ENCODE peak calls at places on chromosomes 6 and 20, in five cellular contexts. G is mesenchymal stem cell, N is H9, Z is H1, C is neuronal stem cell. F is an unnamed sample.

GRCh38 chr6:45816674-45817297 is 198.9 kb downstream of the CLIC5 start:
- DNase-seq in G (peak), Z (no peak), N (no peak), C (no peak), F (peak)

GRCh38 chr20:25044660-25045342 is 13.1 kb downstream of the ACSS1 start:
- DNase-seq in G (no peak), C (no peak), Z (no peak), N (no peak), F (no peak)

GRCh38 chr6:156449569-156449968 is 327.6 kb upstream of the ARID1B start:
- DNase-seq in N (no peak), C (no peak), G (no peak), Z (no peak), F (no peak)

GRCh38 chr6:95544517-95545225 is 32.7 kb upstream of the MANEA start:
- DNase-seq in C (no peak), Z (no peak), G (no peak), N (no peak), F (no peak)

GRCh38 chr6:4313044-4313686 is 177.8 kb upstream of the ECI2 start:
- DNase-seq in N (peak), G (peak), Z (no peak), C (no peak), F (peak)

GRCh38 chr6:34657307-34657978 is 39.1 kb downstream of the ILRUN start:
- DNase-seq in N (no peak), Z (no peak), G (peak), C (no peak), F (peak)

GRCh38 chr20:20037960-20038359 is 14.3 kb downstream of the CRNKL1 start:
- DNase-seq in N (no peak), C (no peak), G (peak), Z (no peak), F (peak)

GRCh38 chr6:501891-502601 is 110.5 kb downstream of the IRF4 start:
- DNase-seq in C (no peak), N (no peak), Z (no peak), G (peak), F (no peak)

GRCh38 chr6:56953597-56954388 is 1.1 kb upstream of the BEND6 start:
- DNase-seq in Z (peak), C (peak), N (peak), G (peak), F (peak)

GRCh38 chr6:72286911-72287311 is 335.0 kb upstream of the KCNQ5 start:
- DNase-seq in Z (no peak), C (no peak), N (no peak), G (peak), F (no peak)

GRCh38 chr20:61753196-61753942 is 312.3 kb downstream of the TAF4 start:
- DNase-seq in G (peak), N (no peak), Z (no peak), C (no peak), F (peak)

GRCh38 chr6:31614075-31614619 is 887 bp upstream of the AIF1 start:
- DNase-seq in N (no peak), C (no peak), Z (no peak), G (no peak), F (peak)

DNA sequence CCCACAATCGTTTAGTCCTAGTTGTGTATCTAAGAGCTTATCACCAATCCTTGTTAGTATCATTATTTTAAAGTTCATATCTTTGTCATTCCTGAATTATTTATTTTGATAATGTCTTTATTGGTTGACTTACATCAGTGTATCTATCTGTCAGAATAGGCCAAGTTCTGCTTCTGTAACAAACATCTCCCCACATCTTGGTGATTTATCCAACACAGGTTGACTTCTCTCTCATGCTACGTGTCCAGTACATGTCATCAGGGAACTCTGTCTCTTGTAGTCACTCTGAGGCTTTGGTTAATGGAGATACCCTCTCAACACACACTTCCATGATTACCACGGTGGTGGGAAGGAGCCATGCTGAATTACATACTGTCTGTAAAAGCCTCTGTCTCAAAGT is 38.4 kb downstream of the BANF2 start:
- DNase-seq in N (no peak), Z (no peak), C (no peak), G (no peak), F (no peak)
- H2BK12ac ChIP-seq in N (no peak), Z (no peak), C (no peak), G (no peak), F (no peak)

DNA sequence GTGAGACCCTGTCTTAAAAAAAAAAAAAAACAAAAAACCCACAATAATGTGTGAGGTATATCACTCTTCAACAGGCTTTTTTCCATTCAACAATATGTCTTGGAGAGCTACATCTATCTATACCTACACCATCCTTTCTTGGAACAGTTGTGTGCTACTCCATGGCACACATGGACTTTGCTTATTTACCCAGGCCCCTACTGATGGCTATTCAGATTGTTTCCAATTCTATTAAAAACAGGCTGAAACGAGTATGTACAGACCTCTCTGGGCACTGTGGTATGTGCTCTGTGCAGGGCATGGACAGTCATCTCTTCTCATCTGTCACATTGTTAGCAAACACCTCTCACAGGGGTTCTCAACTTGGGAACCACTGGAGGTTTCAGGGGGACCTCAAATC is 28.1 kb downstream of the MRPL14 start:
- DNase-seq in G (no peak), N (no peak), Z (no peak), C (no peak), F (no peak)
- H2BK12ac ChIP-seq in G (no peak), N (no peak), Z (no peak), C (no peak), F (no peak)

DNA sequence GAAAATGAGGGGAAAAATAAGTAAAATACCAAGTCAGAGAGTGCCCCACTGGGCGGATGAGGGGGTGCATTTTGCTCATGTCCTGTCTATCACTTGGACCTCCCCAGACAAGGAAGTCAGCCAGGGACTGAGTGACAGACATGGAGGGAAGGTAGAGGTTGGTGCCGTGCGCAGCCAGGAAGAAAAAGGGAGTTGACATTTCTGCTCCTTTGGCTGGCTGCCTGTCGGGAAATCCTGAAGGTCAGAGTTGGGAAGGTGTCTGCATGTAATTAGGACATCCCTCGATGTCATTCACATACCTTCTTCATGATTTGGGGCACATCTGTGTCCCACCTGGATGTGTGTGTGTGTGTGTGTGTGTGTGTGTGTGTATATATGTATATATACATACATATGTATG is 8.9 kb downstream of the GUCA1A start:
- DNase-seq in Z (no peak), G (no peak), C (no peak), N (no peak), F (no peak)
- H2BK12ac ChIP-seq in Z (no peak), G (no peak), C (no peak), N (no peak), F (no peak)

GRCh38 chr20:59745716-59746115 is 141.4 kb downstream of the PHACTR3 start:
- DNase-seq in N (no peak), Z (no peak), G (no peak), C (no peak), F (no peak)
- H2BK12ac ChIP-seq in N (no peak), Z (no peak), G (no peak), C (peak), F (no peak)

GRCh38 chr6:101513181-101513580 is 119.7 kb downstream of the GRIK2 start:
- DNase-seq in C (no peak), Z (no peak), N (no peak), G (no peak), F (no peak)
- H2BK12ac ChIP-seq in C (no peak), Z (no peak), N (no peak), G (no peak), F (no peak)

DNA sequence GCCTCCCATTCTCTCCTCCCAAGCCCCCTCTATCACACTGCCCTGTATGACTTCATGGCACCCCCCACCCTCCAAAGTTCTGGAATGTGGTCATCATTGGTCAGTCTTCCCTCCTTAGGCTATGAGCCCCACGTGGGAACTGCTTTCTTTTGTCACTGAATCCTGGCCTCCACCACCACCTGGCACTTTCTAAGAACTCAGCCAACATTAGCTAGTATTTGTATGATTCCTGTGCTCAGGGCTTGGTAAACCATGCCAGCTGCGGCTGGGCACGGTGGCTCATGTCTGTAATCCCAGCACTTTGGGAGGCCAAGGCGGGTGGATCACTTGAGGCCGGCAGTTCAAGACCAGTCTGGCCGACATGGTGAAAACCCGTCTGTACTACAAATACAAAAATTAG is 8.5 kb upstream of the E2F1 start:
- DNase-seq in C (no peak), N (no peak), G (no peak), Z (no peak), F (no peak)
- H2BK12ac ChIP-seq in C (no peak), N (no peak), G (no peak), Z (no peak), F (no peak)

DNA sequence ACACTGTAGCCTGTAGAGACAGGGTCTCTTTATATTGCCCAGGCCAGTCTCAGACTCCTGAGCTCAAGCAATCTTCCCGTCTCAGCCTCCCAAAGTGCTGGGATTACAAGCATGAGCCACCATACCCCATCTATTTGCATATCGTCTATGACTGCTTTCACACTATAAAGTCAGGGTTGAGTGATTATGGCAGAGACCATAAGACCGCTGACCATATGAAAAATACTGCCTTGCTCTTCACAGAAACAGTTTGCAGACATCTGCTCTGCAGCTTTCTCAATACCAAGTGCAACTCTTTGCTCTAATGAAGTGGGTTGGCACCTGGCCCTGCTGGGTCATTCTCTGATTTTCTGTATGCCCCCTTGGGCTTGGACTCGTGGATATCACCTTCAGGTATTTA is 79.5 kb upstream of the PAK5 start:
- DNase-seq in Z (no peak), G (no peak), N (no peak), C (no peak), F (no peak)
- H2BK12ac ChIP-seq in Z (no peak), G (no peak), N (no peak), C (no peak), F (no peak)

DNA sequence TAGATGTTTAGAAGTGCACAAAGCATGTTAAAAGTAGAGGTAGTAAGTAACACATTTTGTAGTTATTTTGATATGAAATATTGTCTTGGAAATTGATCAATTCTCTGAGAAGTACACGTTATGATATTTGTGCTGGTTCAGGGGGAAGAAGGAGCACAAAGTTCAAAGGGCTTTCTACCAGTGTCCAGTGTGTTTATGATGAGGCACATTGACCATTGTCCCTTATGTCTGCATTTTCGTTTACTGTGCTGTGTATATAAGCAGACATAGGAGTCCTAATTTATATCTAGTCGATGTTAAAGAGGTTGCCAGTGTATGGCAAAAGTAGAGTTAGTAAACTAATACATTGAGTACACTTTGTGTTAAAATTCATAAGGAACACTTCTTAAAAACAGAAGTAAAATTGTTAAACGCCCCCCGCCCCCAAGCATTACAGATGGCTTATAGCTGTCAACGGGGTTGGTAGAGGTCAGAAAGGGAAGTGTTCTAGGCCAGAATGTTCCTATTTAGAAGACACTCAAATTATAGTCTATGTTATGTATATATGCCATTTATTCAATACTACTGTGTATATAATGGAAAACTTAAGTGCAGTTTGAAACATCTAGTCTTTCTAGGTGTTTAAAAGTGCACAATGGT is 13.3 kb upstream of the HMGN4 start:
- DNase-seq in N (no peak), Z (no peak), C (no peak), G (no peak), F (no peak)
- H2BK12ac ChIP-seq in N (no peak), Z (no peak), C (no peak), G (no peak), F (no peak)

GRCh38 chr6:137120748-137121147 is 52.7 kb downstream of the IL22RA2 start:
- DNase-seq in N (no peak), G (no peak), C (no peak), Z (no peak), F (no peak)

GRCh38 chr6:137115653-137116052 is 57.8 kb downstream of the IL22RA2 start:
- DNase-seq in C (no peak), G (peak), N (no peak), Z (no peak), F (no peak)

GRCh38 chr6:137116807-137117206 is 56.6 kb downstream of the IL22RA2 start:
- DNase-seq in G (no peak), C (no peak), Z (no peak), N (no peak), F (peak)

GRCh38 chr6:137119196-137120104 is 54.0 kb downstream of the IL22RA2 start:
- DNase-seq in C (no peak), Z (no peak), N (no peak), G (no peak), F (peak)

DNA sequence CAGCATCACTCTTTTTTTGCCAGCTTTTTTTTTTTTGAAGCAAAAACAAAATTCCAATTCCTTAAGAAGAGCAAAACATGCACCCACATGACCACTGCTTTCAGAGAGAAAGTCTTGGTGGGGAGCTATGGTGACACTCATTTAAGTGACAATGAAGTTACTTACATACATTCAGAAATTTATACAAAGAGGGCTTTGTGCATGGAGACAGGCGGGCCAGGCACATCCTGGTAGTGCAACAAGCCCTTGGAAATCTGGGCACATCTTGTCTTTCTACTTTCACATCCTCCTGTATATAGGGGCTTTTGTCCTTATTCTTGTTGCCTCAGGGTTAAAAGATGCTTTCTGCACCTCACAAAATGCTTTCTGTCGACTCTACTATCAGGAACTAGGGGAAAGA is 55.8 kb downstream of the IL22RA2 start:
- DNase-seq in G (no peak), Z (no peak), C (no peak), N (no peak), F (no peak)
- H2BK12ac ChIP-seq in G (no peak), Z (no peak), C (no peak), N (no peak), F (no peak)

DNA sequence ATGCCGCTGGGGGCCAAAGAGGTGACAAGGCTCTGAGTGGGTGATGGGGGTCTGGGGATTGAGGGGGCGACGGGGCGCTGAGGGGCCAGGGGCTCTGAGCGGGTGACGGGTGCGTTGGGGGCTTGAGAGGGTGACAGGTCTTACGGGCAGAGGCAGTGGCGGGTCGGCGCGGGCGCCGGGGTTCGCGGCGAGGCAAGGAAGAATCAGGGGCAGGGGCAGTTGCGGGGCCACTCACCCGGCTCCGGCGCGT is 146 bp downstream of the ZNFX1 start:
- DNase-seq in G (no peak), N (no peak), Z (no peak), C (no peak), F (no peak)
- H2BK12ac ChIP-seq in G (peak), N (no peak), Z (no peak), C (no peak), F (no peak)

F was measured in trophoblast cell.